ENCODE peak calls at places on chromosomes 5 and 9, in nine cellular contexts. J is HCT116; L is heart right ventricle; Z is GM23338; A is psoas muscle; I is CD4-positive, alpha-beta T cell; E is right lobe of liver; F is omental fat pad; W is natural killer cell. G is an unnamed sample.

GRCh38 chr5:159099049-159099760 is 511 bp downstream of the EBF1 start:
- DNase-seq in I (no peak), J (no peak), A (peak), F (no peak), Z (peak), E (peak), L (no peak), W (no peak), G (no peak)

GRCh38 chr5:55113327-55113726 is 10.9 kb downstream of the GZMA start:
- DNase-seq in L (no peak), W (no peak), A (no peak), E (no peak), F (no peak), I (no peak), J (no peak), Z (no peak), G (no peak)

GRCh38 chr9:8867148-8867547 is 1067.6 kb upstream of the DMAC1 start:
- DNase-seq in L (no peak), J (no peak), Z (no peak), W (no peak), F (no peak), E (no peak), I (no peak), A (no peak), G (no peak)

GRCh38 chr5:40288791-40289475 is 390.8 kb upstream of the PTGER4 start:
- DNase-seq in A (no peak), Z (peak), L (no peak), E (no peak), I (no peak), W (no peak), F (no peak), J (no peak), G (no peak)

GRCh38 chr9:133246507-133247390 is 28.3 kb downstream of the ABO start:
- DNase-seq in I (no peak), F (no peak), L (no peak), A (no peak), J (no peak), Z (no peak), W (no peak), E (no peak), G (no peak)

GRCh38 chr5:103573411-103573810 is 10.8 kb upstream of the NUDT12 start:
- DNase-seq in E (no peak), J (no peak), I (no peak), F (no peak), Z (peak), A (no peak), L (no peak), W (no peak), G (no peak)

GRCh38 chr5:159905496-159905895 is 10.8 kb upstream of the ADRA1B start:
- DNase-seq in I (no peak), J (peak), F (no peak), L (no peak), W (no peak), E (no peak), Z (no peak), A (no peak), G (no peak)

GRCh38 chr5:141094481-141095262 is at the start of gene PCDHB2:
- DNase-seq in J (no peak), I (no peak), F (no peak), E (no peak), A (peak), L (peak), Z (peak), W (no peak), G (no peak)

GRCh38 chr5:97142521-97143254 is at the start of gene LIX1:
- DNase-seq in W (no peak), E (no peak), L (peak), J (no peak), I (no peak), Z (peak), A (no peak), F (no peak), G (peak)

GRCh38 chr9:14746655-14747054 is 24.1 kb upstream of the CER1 start:
- DNase-seq in F (no peak), J (no peak), E (no peak), W (no peak), Z (no peak), A (no peak), L (no peak), I (no peak), G (no peak)

GRCh38 chr5:119315516-119315949 is 40.3 kb upstream of the TNFAIP8 start:
- DNase-seq in J (no peak), E (no peak), F (no peak), W (no peak), L (no peak), I (peak), A (no peak), Z (no peak), G (no peak)

GRCh38 chr5:140134277-140134935 is 8.7 kb downstream of the IGIP start:
- DNase-seq in L (no peak), W (no peak), Z (no peak), I (no peak), A (no peak), J (no peak), E (no peak), F (no peak), G (no peak)

GRCh38 chr5:136308396-136308795 is 56.9 kb downstream of the TRPC7 start:
- DNase-seq in E (no peak), J (no peak), F (no peak), A (no peak), I (no peak), Z (peak), W (no peak), L (no peak), G (no peak)
- TF ChIP-seq CTCF in E (no peak), J (no peak), F (no peak), A (no peak), I (no peak), Z (peak), W (no peak), L (no peak), G (no peak)

GRCh38 chr5:7805379-7805778 is 45.6 kb downstream of the CFAP90 start:
- DNase-seq in A (no peak), Z (no peak), E (no peak), F (no peak), W (no peak), L (no peak), I (no peak), J (peak), G (no peak)
- TF ChIP-seq CTCF in A (no peak), Z (peak), E (peak), F (no peak), W (no peak), L (no peak), I (no peak), J (peak), G (peak)

DNA sequence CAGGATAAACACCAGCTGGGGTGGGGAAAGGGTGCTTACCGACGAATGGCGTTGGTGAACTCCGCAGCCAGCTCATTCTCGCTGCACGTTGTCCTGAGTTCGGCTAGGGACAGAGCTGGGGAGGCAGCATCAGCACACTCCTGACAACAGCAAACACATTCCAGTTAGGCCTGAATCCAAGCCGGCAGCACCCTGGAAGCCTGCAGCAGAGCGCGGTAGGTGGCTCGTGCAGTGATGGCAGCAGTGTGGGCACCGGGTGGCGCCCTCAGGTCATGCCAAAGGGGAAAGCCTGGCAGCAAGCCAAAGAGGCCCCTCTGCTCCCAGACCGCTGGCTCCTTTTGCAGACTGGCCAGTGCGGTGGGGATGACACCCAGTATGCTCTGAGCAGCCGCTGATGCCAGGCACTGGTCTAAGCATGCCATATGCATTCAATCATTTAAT is 66.9 kb downstream of the DCP2 start:
- DNase-seq in F (no peak), J (no peak), W (no peak), A (peak), I (no peak), E (peak), L (peak), Z (peak), G (no peak)
- TF ChIP-seq CTCF in F (no peak), J (peak), W (no peak), A (no peak), I (peak), E (peak), L (peak), Z (peak), G (no peak)

DNA sequence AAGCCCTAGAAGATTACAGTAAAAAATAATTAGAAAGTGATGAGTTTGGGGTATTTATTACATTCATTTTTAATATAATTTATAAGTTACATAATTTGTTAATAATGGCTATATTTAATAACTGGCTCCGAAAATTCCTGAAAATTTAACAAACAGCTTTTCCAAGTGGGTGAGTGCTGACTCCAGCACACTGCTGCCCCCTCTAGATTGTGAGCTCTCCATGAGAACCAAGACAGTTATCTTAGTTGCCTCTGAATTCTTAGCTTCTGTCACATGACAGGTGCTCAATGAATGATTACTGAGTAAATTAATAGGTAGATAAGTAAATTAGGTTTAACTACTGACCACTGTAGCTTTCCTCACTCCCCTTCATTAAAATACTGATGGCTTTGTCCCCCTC is 7.8 kb downstream of the KLHL3 start:
- DNase-seq in F (no peak), J (no peak), A (no peak), Z (peak), I (no peak), E (no peak), L (no peak), W (no peak), G (no peak)
- TF ChIP-seq CTCF in F (no peak), J (no peak), A (no peak), Z (peak), I (no peak), E (no peak), L (no peak), W (no peak), G (no peak)

DNA sequence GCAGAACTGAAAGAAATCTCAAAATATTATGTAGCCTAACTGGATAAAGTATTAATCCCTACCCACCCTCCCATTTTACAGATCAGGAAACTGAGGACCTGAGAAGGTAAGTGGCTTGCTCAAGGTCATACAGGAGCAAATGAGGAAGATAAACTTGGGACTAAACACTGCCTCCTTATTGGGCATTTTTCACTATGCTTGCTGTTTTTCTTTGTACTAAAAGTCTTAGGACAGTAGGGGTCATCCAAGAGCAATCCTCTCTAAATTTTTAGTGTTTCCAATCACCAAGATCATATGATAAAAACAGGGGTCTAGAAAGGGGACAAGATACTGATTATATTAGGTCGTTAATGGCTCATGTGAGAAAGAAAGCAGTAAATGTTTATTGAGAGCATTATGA is 80.8 kb downstream of the RORB start:
- DNase-seq in L (no peak), F (no peak), W (no peak), Z (peak), A (no peak), J (peak), E (no peak), I (no peak), G (no peak)
- TF ChIP-seq CTCF in L (peak), F (no peak), W (no peak), Z (peak), A (peak), J (peak), E (peak), I (no peak), G (no peak)

GRCh38 chr9:123105490-123105889 is 72.0 kb downstream of the GPR21 start:
- DNase-seq in W (no peak), J (no peak), A (no peak), F (no peak), Z (no peak), I (no peak), L (no peak), E (no peak), G (no peak)

GRCh38 chr9:123104807-123105206 is 71.3 kb downstream of the GPR21 start:
- DNase-seq in I (no peak), F (no peak), J (no peak), L (no peak), Z (no peak), A (no peak), W (no peak), E (no peak), G (no peak)

GRCh38 chr9:123099042-123099441 is 65.6 kb downstream of the GPR21 start:
- DNase-seq in I (no peak), Z (no peak), F (no peak), J (no peak), E (no peak), W (no peak), A (no peak), L (no peak), G (no peak)

GRCh38 chr9:123099548-123099947 is 66.1 kb downstream of the GPR21 start:
- DNase-seq in Z (no peak), I (no peak), J (no peak), A (no peak), F (no peak), W (no peak), L (no peak), E (no peak), G (no peak)

DNA sequence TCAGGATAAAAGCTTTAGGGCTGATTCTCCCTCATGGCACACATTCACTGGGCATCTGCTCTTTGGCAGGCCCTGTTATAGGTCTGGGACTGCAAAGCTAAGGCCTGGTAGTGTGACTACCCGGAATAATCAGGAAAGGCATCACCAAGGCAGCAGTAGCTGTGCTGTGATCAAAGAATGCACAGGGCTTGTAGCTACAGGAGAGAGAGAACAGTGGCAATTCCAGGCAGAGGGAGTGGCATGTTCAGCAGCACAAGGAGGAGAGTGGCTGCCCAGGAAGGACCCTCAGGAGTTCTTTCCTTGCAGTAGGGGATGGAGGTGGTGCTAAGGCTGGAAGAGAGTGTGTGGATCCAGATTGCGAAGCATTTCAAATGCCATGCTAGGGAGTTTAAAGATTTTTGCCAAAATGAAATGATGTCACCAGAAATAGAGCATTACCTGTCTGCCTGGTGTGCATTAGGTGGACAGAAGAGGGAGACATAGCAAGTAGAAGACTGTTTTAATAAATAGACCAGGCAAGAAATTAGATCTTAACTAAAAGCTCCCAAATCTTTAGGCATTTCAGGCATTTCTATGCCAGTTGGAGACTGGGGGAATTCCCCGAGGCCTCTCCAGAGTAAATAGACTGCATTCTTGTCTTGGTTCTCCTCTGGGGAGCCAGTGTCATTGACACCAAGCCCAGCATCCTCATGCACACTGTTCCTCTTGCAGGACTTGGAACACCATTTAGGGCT is 69.1 kb downstream of the GPR21 start:
- DNase-seq in I (no peak), Z (peak), W (no peak), E (no peak), J (no peak), L (no peak), F (no peak), A (no peak), G (no peak)
- TF ChIP-seq CTCF in I (no peak), Z (peak), W (no peak), E (peak), J (peak), L (peak), F (no peak), A (no peak), G (no peak)

GRCh38 chr5:1211701-1212100 is 10.3 kb downstream of the SLC6A19 start:
- DNase-seq in A (no peak), E (no peak), L (no peak), W (no peak), F (no peak), I (no peak), J (no peak), Z (no peak), G (no peak)
- TF ChIP-seq CTCF in A (no peak), E (no peak), L (no peak), W (no peak), F (no peak), I (no peak), J (no peak), Z (no peak), G (no peak)

GRCh38 chr9:137085918-137086530 is 761 bp upstream of the MAN1B1 start:
- DNase-seq in I (no peak), L (peak), E (no peak), F (no peak), W (no peak), Z (peak), A (peak), J (no peak), G (no peak)
- TF ChIP-seq CTCF in I (no peak), L (no peak), E (no peak), F (no peak), W (no peak), Z (no peak), A (no peak), J (no peak), G (no peak)